ENCODE peak calls at places on chromosomes 4 and X, in six cellular contexts. Q, X, O, S, W and M are unnamed samples.

GRCh38 chrX:156004256-156004655 is 6.8 kb downstream of the IL9R start:
- DNase-seq in Q (no peak), X (no peak), O (no peak), S (no peak), W (no peak), M (no peak)

GRCh38 chrX:154516655-154517100 is 646 bp upstream of the FAM3A start:
- DNase-seq in Q (no peak), X (peak), O (no peak), S (peak), W (no peak), M (no peak)

GRCh38 chr4:14361084-14361483 is 641.2 kb upstream of the CPEB2 start:
- DNase-seq in Q (no peak), X (peak), O (no peak), S (no peak), W (no peak), M (no peak)

GRCh38 chrX:11458175-11458574 is 165.0 kb downstream of the AMELX start:
- DNase-seq in Q (no peak), X (no peak), O (no peak), S (no peak), W (no peak), M (no peak)

GRCh38 chrX:143058096-143058495 is 32.4 kb downstream of the SPANXN4 start:
- DNase-seq in Q (no peak), X (no peak), O (peak), S (no peak), W (no peak), M (no peak)

GRCh38 chr4:13427599-13428325 is 56.4 kb downstream of the RAB28 start:
- DNase-seq in Q (no peak), X (no peak), O (no peak), S (no peak), W (peak), M (peak)

GRCh38 chrX:23552289-23552688 is 115.0 kb upstream of the PRDX4 start:
- DNase-seq in Q (no peak), X (no peak), O (no peak), S (no peak), W (no peak), M (no peak)

GRCh38 chr4:145735330-145735638 is 55.3 kb downstream of the C4orf51 start:
- DNase-seq in Q (no peak), X (peak), O (no peak), S (peak), W (no peak), M (no peak)